ENCODE peak calls at places on chromosomes 11 and 22, in five cellular contexts. Z is glutamatergic neuron, C is GM12865, H is testis, E is foreskin fibroblast. J is an unnamed sample.

GRCh38 chr22:30305519-30305905 is 16.2 kb upstream of the CASTOR1 start:
- DNase-seq in E (no peak), Z (no peak), H (peak; percentile 82), C (peak; percentile 90), J (peak; percentile 72)

GRCh38 chr22:46075764-46076531 is 74.4 kb upstream of the PPARA start:
- DNase-seq in H (peak; percentile 49), E (no peak), Z (no peak), C (no peak), J (no peak)

GRCh38 chr22:26526165-26526564 is 13.9 kb upstream of the TFIP11 start:
- DNase-seq in E (peak; percentile 30), C (no peak), Z (no peak), H (no peak), J (no peak)

GRCh38 chr11:2888266-2888968 is 2.8 kb upstream of the CDKN1C start:
- DNase-seq in Z (peak; percentile 98), H (peak; percentile 96), C (peak; percentile 80), E (peak; percentile 77), J (peak; percentile 93)

GRCh38 chr11:38159038-38159437 is 1561.0 kb upstream of the RAG2 start:
- DNase-seq in C (no peak), Z (no peak), H (no peak), E (no peak), J (no peak)

GRCh38 chr11:62004473-62004872 is 37.0 kb upstream of the FTH1 start:
- DNase-seq in Z (no peak), E (no peak), H (peak; percentile 44), C (peak; percentile 91), J (no peak)

GRCh38 chr22:41650229-41650628 is 29.1 kb downstream of the XRCC6 start:
- DNase-seq in H (no peak), Z (no peak), E (no peak), C (no peak), J (no peak)

GRCh38 chr11:126489791-126490190 is 134.3 kb downstream of the ST3GAL4 start:
- DNase-seq in H (no peak), C (no peak), Z (no peak), E (no peak), J (no peak)

GRCh38 chr22:44765571-44766285 is 13.4 kb downstream of the ARHGAP8 start:
- DNase-seq in C (no peak), H (no peak), E (no peak), Z (no peak), J (no peak)

GRCh38 chr11:108873938-108874337 is 209.1 kb downstream of the DDX10 start:
- DNase-seq in Z (no peak), C (no peak), H (no peak), E (no peak), J (no peak)

GRCh38 chr11:59463176-59463575 is 6.4 kb downstream of the OR4D6 start:
- DNase-seq in Z (no peak), H (no peak), C (no peak), E (peak; percentile 22), J (no peak)

GRCh38 chr22:27499121-27499520 is 302.4 kb downstream of the MN1 start:
- DNase-seq in C (no peak), E (no peak), H (no peak), Z (no peak), J (no peak)

GRCh38 chr11:10743354-10744035 is 7.6 kb upstream of the CTR9 start:
- DNase-seq in H (no peak), C (peak; percentile 41), E (no peak), Z (no peak), J (peak; percentile 51)

GRCh38 chr11:61543606-61544306 is 35.2 kb downstream of the LRRC10B start:
- DNase-seq in H (no peak), E (peak; percentile 59), Z (no peak), C (no peak), J (no peak)

GRCh38 chr11:2804701-2805387 is 80.7 kb downstream of the CDKN1C start:
- DNase-seq in C (no peak), Z (peak; percentile 31), E (no peak), H (peak; percentile 12), J (no peak)

GRCh38 chr11:120956710-120957500 is 67.0 kb upstream of the TBCEL start:
- DNase-seq in H (no peak), C (peak; percentile 37), E (no peak), Z (no peak), J (peak; percentile 52)

GRCh38 chr11:124277809-124278208 is 21.6 kb downstream of the OR8G5 start:
- DNase-seq in C (no peak), Z (no peak), E (no peak), H (no peak), J (no peak)

GRCh38 chr22:26404851-26405357 is 24.2 kb upstream of the ASPHD2 start:
- DNase-seq in C (peak; percentile 27), E (peak; percentile 5), H (peak; percentile 14), Z (no peak), J (no peak)

GRCh38 chr22:38203090-38203810 is 1.5 kb downstream of the MAFF start:
- DNase-seq in E (no peak), Z (no peak), H (peak; percentile 43), C (peak; percentile 79), J (peak; percentile 63)

DNA sequence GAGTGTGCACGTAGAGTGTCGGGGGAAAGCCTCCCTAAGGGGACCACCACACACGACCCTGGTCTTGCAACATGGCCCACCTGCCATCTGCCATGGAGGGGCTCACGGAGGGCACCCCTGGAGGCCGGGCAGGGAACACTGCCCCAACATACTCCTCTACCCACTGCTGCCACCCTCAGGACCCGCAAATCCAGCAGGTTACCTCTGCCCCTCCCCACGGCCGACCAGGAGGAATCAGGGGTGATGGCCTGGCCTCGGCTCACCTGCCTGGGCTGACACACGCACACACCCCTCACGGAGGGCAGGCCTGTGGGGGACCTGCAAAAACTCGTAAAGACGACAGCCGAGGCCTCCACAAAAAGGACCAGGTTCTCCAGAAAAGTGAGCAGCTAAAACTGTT is 30.2 kb downstream of the CHID1 start:
- DNase-seq in E (no peak), H (no peak), Z (no peak), C (no peak), J (no peak)
- TF ChIP-seq CTCF in E (no peak), H (no peak), Z (no peak), C (no peak), J (no peak)

DNA sequence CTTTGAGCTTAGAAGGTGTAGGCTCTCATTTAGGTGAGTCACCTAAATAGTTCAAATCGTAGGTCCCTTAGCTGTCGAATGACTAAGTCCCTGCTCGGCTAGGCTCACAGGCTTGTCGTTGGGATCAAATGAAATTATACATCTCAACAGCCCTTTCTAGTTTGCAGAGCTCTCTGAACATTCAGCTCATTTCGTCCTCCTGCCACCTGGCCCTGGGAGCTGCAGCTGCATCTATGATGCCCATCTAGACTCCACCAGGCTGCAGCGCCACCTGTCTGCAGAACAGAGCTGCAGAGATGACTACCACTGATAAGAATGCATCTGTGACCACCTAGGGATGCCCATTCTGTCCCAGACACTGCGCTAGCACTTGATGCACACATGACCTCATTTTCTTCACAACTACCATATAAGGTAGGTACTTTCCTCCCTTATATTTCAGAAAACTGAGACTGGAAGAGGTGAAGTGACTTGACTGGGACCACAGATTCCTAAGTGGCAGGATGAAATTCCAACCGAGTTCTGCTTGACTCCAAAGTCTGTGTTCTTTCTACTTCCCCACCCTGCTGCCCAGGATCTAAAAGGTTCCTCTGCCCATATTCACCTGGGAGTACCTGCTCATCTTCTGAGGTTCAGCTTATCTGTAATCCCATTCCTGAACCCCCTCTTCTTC is 141.1 kb upstream of the NARS2 start:
- DNase-seq in Z (peak; percentile 85), C (peak; percentile 55), H (peak; percentile 34), E (peak; percentile 33), J (peak; percentile 78)
- TF ChIP-seq CTCF in Z (peak; percentile 71), C (peak; percentile 84), H (no peak), E (peak; percentile 76), J (peak; percentile 70)

DNA sequence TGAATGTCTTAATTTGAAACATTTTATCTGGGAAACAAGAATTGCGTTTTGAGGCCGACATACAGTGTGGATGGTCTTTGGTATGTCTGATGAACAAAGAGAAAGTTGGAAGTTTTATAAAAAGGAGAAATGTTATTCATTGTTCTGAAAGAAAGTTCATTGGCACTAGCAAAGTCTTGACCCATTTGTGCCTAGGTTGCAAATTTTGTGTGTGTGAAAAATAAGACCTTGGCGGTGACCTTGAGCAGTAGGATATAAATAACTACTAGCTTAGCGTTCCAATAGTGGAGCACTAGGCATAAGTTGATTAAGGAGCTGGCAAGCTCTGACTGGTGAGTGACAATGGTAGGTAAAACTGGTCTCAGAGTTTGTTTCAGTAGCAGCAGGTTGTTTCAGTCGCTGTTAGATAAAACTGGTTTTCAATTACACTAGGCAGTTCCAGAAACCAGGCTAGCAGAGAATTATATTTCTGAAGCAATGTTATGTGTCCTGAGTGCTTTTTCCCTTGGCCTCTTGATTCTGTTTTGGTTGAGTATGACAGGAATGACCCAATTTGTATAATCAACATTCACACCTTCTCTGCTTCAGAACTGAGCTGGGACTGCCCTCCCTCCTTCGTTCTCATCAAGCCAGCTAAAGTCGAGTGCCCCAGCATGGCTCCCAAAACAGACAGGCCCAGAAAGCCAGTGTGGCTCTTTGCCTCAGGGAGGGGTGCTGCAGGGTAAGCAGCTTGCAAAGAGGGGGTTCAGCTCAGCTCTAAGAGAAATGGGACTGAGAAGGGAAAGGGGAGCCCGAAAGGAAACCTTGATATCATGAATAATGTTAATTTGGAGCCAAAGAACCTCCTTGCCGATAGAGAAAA is 85.7 kb downstream of the NTM start:
- DNase-seq in E (no peak), C (no peak), Z (no peak), H (no peak), J (no peak)
- TF ChIP-seq CTCF in E (no peak), C (no peak), Z (no peak), H (no peak), J (no peak)

GRCh38 chr22:49936018-49936972 is 17.9 kb downstream of the CRELD2 start:
- DNase-seq in C (peak; percentile 92), E (peak; percentile 84), H (peak; percentile 94), Z (peak; percentile 82), J (peak; percentile 100)
- TF ChIP-seq CTCF in C (no peak), E (no peak), H (no peak), Z (no peak), J (no peak)

DNA sequence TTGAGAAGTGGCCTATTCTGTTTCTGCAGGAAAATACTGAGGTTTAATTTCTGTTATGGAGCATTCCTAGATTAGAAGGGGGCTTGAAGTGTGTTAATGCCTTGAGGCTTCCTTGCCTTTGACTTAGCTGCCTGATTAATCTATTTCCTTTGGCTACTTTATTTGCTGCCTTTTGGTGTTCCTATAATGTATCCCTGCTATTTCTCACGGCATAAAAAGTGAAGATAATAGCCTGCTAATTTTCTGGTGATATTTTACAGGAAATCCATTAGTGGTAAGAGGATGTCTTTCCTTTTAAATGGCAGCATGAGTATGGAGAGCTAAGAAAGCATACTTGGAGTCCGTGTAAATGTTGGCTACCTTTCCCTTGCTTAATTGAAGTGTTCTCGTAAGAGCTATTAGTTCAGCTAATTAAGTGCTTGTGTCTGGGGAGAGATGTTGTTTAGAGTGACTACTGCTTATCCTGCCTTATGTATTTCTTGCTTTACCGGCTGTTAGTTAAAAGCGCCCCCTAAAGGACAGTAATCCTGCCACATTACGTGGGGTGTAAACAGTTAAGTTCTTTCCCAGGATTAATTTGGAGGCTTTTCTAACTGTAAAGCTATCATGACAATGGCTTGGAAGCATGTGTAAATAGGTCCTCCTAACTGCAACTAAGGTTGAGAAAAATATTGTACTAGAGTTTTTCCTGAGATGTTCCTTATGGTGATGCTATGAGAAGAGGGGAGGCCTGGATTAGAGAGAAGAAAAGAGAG is 45.6 kb downstream of the ZNF280B start:
- DNase-seq in E (no peak), Z (no peak), H (no peak), C (peak; percentile 3), J (no peak)
- TF ChIP-seq CTCF in E (peak; percentile 32), Z (no peak), H (no peak), C (no peak), J (no peak)

J was measured in activated CD8-positive, alpha-beta T cell treated with anti-CD3 and anti-CD28 coated beads for 36 hours.